ENCODE peak calls at places on chromosomes 16 and 17, in four cellular contexts. U is CD4-positive, alpha-beta T cell; G is cardiac fibroblast; M is A549. K is an unnamed sample.

GRCh38 chr17:58301504-58302150 is 20.9 kb upstream of the MPO start:
- DNase-seq in U (no peak), G (no peak), M (no peak), K (no peak)

GRCh38 chr16:11163761-11164261 is 92.2 kb downstream of the SOCS1 start:
- DNase-seq in U (no peak), G (no peak), M (no peak), K (no peak)

GRCh38 chr17:17769869-17770361 is 66.9 kb downstream of the SREBF1 start:
- DNase-seq in U (no peak), G (no peak), M (no peak), K (no peak)

GRCh38 chr17:8122391-8122922 is 1.4 kb downstream of the HES7 start:
- DNase-seq in U (no peak), G (peak), M (peak), K (peak)

GRCh38 chr17:4956493-4957061 is 5.7 kb downstream of the ENO3 start:
- DNase-seq in U (peak), G (no peak), M (no peak), K (no peak)

GRCh38 chr17:16488572-16488997 is 3.4 kb downstream of the LRRC75A start:
- DNase-seq in U (no peak), G (no peak), M (no peak), K (no peak)

GRCh38 chr17:49456172-49456965 is 38.7 kb upstream of the NGFR start:
- DNase-seq in U (no peak), G (peak), M (no peak), K (no peak)

GRCh38 chr17:82592751-82593589 is 55.3 kb downstream of the WDR45B start:
- DNase-seq in U (peak), G (peak), M (peak), K (peak)

GRCh38 chr17:48378696-48379095 is 51.3 kb downstream of the SKAP1 start:
- DNase-seq in U (no peak), G (no peak), M (no peak), K (no peak)

GRCh38 chr17:27975146-27976011 is 67.1 kb upstream of the NLK start:
- DNase-seq in U (no peak), G (peak), M (no peak), K (no peak)

GRCh38 chr17:82793974-82794620 is 42.2 kb downstream of the TBCD start:
- DNase-seq in U (no peak), G (no peak), M (no peak), K (no peak)

GRCh38 chr17:36665417-36665816 is 64.0 kb downstream of the MRM1 start:
- DNase-seq in U (no peak), G (no peak), M (peak), K (no peak)

GRCh38 chr17:56978441-56979090 is 635 bp downstream of the SCPEP1 start:
- DNase-seq in U (no peak), G (peak), M (no peak), K (no peak)

GRCh38 chr16:25006504-25007055 is 8.6 kb downstream of the ARHGAP17 start:
- DNase-seq in U (no peak), G (peak), M (no peak), K (no peak)

DNA sequence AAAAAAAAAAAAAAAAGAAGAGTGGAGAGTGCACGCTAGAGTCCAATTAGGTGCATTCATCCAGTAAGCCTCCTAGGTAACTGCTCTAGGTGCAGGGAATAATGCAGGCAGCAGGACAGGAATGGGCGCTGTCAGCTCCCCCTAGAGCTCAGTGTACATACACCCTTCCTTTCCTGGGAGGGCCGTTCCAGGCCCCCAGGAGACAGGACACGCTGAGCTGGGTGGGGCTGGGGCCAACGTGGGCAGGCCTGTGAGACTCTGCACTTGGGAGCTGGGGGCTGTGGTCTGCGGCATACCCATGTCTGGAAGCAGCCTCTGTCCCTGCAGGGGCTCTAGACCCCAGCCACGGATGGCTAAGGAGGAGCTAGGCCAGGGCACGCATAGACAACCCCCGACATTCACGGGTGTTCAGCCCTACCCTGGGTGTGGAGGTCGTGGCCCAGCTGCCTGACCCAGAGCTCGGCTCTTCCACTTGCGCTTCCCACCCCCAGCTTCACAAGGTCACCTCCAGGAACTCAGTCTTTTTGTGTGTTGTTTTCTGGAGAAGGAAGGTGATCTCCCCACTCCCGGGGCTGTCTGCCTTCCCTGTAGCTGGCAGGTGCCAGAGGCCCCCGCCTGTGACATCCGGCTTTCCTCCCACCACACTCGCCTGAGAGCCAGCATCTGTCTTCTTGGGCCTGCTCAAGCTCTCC is 985 bp upstream of the ANTKMT start:
- DNase-seq in U (no peak), G (no peak), M (peak), K (no peak)
- TF ChIP-seq CTCF in U (no peak), G (peak), M (peak), K (peak)

GRCh38 chr17:15261063-15261817 is 3.9 kb downstream of the PMP22 start:
- DNase-seq in U (no peak), G (peak), M (peak), K (peak)
- TF ChIP-seq CTCF in U (no peak), G (peak), M (peak), K (peak)

DNA sequence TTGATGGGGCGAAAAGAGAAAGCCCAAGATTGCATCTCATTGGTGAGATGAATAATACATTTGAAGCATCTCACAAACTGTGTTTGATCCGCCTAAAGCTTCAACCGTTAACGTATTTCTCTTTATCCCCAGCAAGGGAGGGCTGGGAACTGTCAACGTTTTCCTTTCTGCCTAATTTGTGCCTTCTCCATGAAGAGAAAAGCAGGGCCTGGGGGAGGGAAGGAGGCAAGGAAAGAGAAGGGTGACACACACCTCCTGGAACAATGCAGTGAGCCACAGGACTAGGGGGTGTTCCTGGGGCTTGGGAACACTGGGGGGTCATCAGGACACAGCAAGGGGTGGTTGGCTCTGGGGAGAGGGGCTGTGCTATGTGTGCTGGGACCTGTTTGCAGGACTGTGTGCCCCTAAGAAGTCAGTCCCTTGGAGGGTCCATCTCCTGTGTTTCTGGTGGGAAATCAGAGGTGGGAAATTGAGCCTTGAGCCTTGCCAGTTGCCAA is 18.4 kb upstream of the PIPOX start:
- DNase-seq in U (no peak), G (no peak), M (no peak), K (no peak)
- TF ChIP-seq CTCF in U (no peak), G (no peak), M (no peak), K (no peak)

GRCh38 chr17:42072323-42073187 is 22.2 kb upstream of the C17orf113 start:
- DNase-seq in U (no peak), G (no peak), M (no peak), K (peak)
- TF ChIP-seq CTCF in U (no peak), G (no peak), M (no peak), K (peak)

DNA sequence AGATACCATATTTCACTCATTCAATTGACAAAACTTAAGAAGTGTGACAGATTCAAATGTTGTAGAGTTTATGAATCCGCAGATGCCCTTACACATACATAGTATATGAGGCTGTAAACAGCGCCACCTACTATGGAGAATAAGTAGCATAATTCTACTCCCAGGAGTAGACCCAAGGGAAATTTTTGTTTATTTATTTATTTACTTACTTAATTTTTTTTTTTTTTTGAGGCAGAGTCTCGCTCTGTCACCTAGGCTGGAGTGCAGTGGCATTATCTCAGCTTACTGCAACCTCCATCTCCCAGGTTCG is 35.5 kb downstream of the GAN start:
- DNase-seq in U (no peak), G (peak), M (peak), K (no peak)
- TF ChIP-seq CTCF in U (no peak), G (peak), M (no peak), K (no peak)

GRCh38 chr17:19327039-19327776 is 35.3 kb downstream of the B9D1 start:
- DNase-seq in U (no peak), G (peak), M (peak), K (no peak)
- TF ChIP-seq CTCF in U (no peak), G (no peak), M (no peak), K (no peak)

DNA sequence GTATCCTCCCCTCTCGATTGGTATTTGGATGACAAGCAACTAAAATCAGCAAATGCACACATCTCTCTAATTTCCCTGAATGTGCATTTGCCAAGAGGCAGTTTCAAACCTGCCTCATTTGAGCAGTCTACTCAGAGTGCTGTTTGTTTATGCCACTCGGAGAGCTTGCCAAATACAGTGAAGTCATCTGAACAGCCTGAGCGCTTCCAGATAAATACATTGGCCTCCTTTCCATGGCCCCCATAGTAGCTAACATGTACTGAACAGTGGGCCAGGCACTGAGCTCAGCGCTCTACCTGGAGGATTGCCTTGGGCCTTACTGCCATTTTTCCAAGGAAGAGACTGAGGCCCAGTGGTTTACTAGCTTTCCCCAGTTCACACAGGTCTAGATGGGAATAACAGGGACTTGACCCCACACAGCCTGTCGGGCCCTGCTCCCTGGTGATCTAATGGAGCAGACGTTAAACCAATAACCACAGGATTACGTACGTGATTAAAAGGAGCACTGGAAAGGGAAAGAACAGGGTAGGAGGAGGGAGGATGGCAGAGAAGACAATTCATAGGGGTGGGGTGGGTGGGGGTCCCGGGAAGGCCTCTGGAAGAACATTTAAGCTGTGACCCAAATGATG is 18.7 kb upstream of the ANKRD40CL start:
- DNase-seq in U (no peak), G (peak), M (no peak), K (no peak)
- TF ChIP-seq CTCF in U (no peak), G (no peak), M (no peak), K (no peak)